ENCODE peak calls at places on chromosomes 12 and 14, in eight cellular contexts. I is amygdala, S is cardiac septum, H is endothelial cell, P is Ammon's horn, U is epithelial cell of prostate, B is SW480, A is NCI-H1105 treated with DMSO at 0.1 percent for 48 hours. K is an unnamed sample.

GRCh38 chr14:101925152-101925551 is 39.2 kb upstream of the DYNC1H1 start:
- DNase-seq in H (no peak), I (no peak), S (peak; percentile 47), A (no peak), U (no peak), B (no peak), P (no peak), K (no peak)

GRCh38 chr14:101047326-101047725 is 143.8 kb upstream of the RTL1 start:
- DNase-seq in A (no peak), S (no peak), B (no peak), I (no peak), U (no peak), P (no peak), H (no peak), K (no peak)

GRCh38 chr12:42574879-42575278 is 14.7 kb downstream of the PRICKLE1 start:
- DNase-seq in P (no peak), B (no peak), U (no peak), S (no peak), I (no peak), H (no peak), A (peak; percentile 97), K (no peak)

GRCh38 chr12:113298861-113299545 is 35.9 kb downstream of the SLC8B1 start:
- DNase-seq in S (peak; percentile 83), A (no peak), U (no peak), B (no peak), H (no peak), P (peak; percentile 74), I (peak; percentile 39), K (no peak)

GRCh38 chr14:104112609-104113571 is 25.5 kb upstream of the KIF26A start:
- DNase-seq in B (no peak), S (peak; percentile 39), I (no peak), A (no peak), U (no peak), H (no peak), P (no peak), K (no peak)

GRCh38 chr12:53725824-53726223 is 1.4 kb downstream of the CALCOCO1 start:
- DNase-seq in A (no peak), S (no peak), U (no peak), H (no peak), P (no peak), B (peak; percentile 38), I (no peak), K (no peak)

GRCh38 chr14:21860172-21860571 is 186.6 kb upstream of the OR4E1 start:
- DNase-seq in S (no peak), B (peak; percentile 5), U (no peak), I (no peak), H (peak; percentile 18), A (no peak), P (no peak), K (no peak)

GRCh38 chr14:24032727-24033418 is 18.9 kb upstream of the CARMIL3 start:
- DNase-seq in B (no peak), H (no peak), P (no peak), U (peak; percentile 86), I (no peak), S (no peak), A (no peak), K (no peak)

GRCh38 chr12:132488127-132489077 is 1.5 kb upstream of the FBRSL1 start:
- DNase-seq in A (no peak), B (no peak), H (no peak), S (no peak), U (no peak), P (no peak), I (no peak), K (no peak)

GRCh38 chr14:71591929-71592328 is 340.3 kb upstream of the RGS6 start:
- DNase-seq in A (no peak), S (no peak), H (no peak), U (peak; percentile 39), B (peak; percentile 18), I (no peak), P (no peak), K (peak; percentile 52)

GRCh38 chr12:123131291-123131831 is 19.5 kb downstream of the PITPNM2 start:
- DNase-seq in U (no peak), I (no peak), A (peak; percentile 86), S (no peak), H (no peak), B (no peak), P (no peak), K (no peak)

GRCh38 chr12:13248956-13249355 is 52.4 kb downstream of the EMP1 start:
- DNase-seq in A (no peak), H (no peak), S (no peak), U (no peak), P (no peak), I (no peak), B (no peak), K (no peak)

GRCh38 chr14:32764131-32764530 is 174.5 kb upstream of the NPAS3 start:
- DNase-seq in U (no peak), S (no peak), I (no peak), H (no peak), P (no peak), A (no peak), B (no peak), K (no peak)

GRCh38 chr12:13749380-13749779 is 232.0 kb downstream of the GRIN2B start:
- DNase-seq in B (no peak), A (no peak), P (no peak), H (no peak), I (no peak), S (no peak), U (no peak), K (no peak)

GRCh38 chr12:106898001-106898966 is 57.4 kb upstream of the TMEM263 start:
- DNase-seq in S (no peak), P (peak; percentile 49), U (no peak), B (no peak), A (peak; percentile 82), H (no peak), I (peak; percentile 3), K (no peak)

GRCh38 chr14:68549057-68549421 is 243.8 kb downstream of the ZFP36L1 start:
- DNase-seq in S (no peak), U (no peak), P (no peak), B (peak; percentile 82), A (no peak), H (no peak), I (no peak), K (peak; percentile 25)